ENCODE peak calls at places on chromosome 18, in ten cellular contexts. B is HepG2, K is breast epithelium, Y is SK-N-MC, Z is sigmoid colon, D is GM23338, H is stomach, O is HCT116, F is transverse colon, J is H1. M is an unnamed sample.

GRCh38 chr18:23718243-23718720 is 29.0 kb downstream of the LAMA3 start:
- DNase-seq in D (no peak), K (no peak), J (no peak), Z (no peak), B (no peak), O (no peak), Y (no peak), H (no peak), F (no peak), M (no peak)

GRCh38 chr18:66553824-66554223 is 50.1 kb downstream of the CDH19 start:
- DNase-seq in F (no peak), D (no peak), B (no peak), K (no peak), J (no peak), Y (peak), Z (no peak), O (no peak), H (no peak), M (no peak)

GRCh38 chr18:21191596-21192307 is 50.3 kb upstream of the GREB1L start:
- DNase-seq in O (peak), B (peak), K (no peak), Y (peak), F (peak), J (peak), D (peak), H (peak), Z (no peak), M (peak)

GRCh38 chr18:55268146-55268545 is 308.9 kb upstream of the CCDC68 start:
- DNase-seq in H (no peak), J (no peak), D (no peak), Y (no peak), K (no peak), Z (no peak), B (no peak), O (no peak), F (no peak), M (no peak)

GRCh38 chr18:14965553-14965952 is 217.6 kb downstream of the ANKRD30B start:
- DNase-seq in B (no peak), H (no peak), F (no peak), K (no peak), D (no peak), Z (no peak), Y (no peak), J (no peak), O (no peak), M (no peak)

GRCh38 chr18:49052891-49053644 is 102.3 kb upstream of the SMAD7 start:
- DNase-seq in F (no peak), Y (no peak), Z (no peak), B (no peak), D (no peak), O (no peak), K (no peak), H (no peak), J (no peak), M (no peak)

GRCh38 chr18:13281406-13281805 is 62.8 kb downstream of the LDLRAD4 start:
- DNase-seq in K (no peak), F (no peak), D (no peak), O (no peak), Y (no peak), B (no peak), H (no peak), J (no peak), Z (no peak), M (no peak)

GRCh38 chr18:74281011-74281638 is 10.6 kb downstream of the CYB5A start:
- DNase-seq in O (no peak), J (peak), B (no peak), K (no peak), F (no peak), D (peak), H (no peak), Z (no peak), Y (no peak), M (no peak)

GRCh38 chr18:44548291-44549221 is 132.1 kb upstream of the SETBP1 start:
- DNase-seq in D (no peak), F (peak), Y (no peak), K (no peak), Z (no peak), B (no peak), O (no peak), H (no peak), J (no peak), M (no peak)

DNA sequence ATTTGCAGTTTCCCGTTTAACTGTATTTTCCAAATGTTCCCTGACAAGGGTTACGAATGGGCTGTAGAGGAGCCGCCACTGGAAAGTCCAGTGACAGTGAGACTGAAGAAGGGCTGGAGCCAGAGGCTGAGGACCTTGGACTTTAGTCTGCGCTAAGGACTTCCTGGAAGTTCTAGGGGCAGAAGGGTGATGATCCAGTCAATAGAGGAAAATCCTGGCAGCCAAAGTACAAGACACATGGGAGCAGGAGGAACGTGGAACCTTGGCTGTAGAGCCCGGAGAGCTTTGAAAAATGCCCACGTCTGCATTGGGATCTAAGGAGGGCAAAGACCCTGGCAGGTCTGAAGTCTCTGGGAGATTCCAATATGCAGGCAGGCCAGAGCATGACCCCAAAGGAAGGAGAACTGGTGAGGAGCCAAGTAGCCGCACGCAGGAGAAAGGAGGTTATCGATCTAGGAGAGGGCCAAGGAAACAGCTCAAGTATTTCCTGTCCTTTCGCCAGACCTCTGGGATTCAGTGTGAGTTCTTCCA is 28.5 kb downstream of the MBP start:
- DNase-seq in J (no peak), O (no peak), B (no peak), F (no peak), Y (no peak), D (no peak), Z (no peak), H (no peak), K (no peak), M (no peak)
- TF ChIP-seq POLR2AphosphoS5 in J (no peak), O (no peak), B (no peak), F (no peak), Y (no peak), D (no peak), Z (no peak), H (no peak), K (no peak), M (no peak)

GRCh38 chr18:50061876-50062517 is 132.9 kb downstream of the MYO5B start:
- DNase-seq in D (no peak), J (no peak), K (no peak), Z (no peak), Y (no peak), H (no peak), B (no peak), F (no peak), O (no peak), M (no peak)
- TF ChIP-seq POLR2AphosphoS5 in D (no peak), J (no peak), K (no peak), Z (no peak), Y (no peak), H (no peak), B (no peak), F (no peak), O (no peak), M (no peak)

DNA sequence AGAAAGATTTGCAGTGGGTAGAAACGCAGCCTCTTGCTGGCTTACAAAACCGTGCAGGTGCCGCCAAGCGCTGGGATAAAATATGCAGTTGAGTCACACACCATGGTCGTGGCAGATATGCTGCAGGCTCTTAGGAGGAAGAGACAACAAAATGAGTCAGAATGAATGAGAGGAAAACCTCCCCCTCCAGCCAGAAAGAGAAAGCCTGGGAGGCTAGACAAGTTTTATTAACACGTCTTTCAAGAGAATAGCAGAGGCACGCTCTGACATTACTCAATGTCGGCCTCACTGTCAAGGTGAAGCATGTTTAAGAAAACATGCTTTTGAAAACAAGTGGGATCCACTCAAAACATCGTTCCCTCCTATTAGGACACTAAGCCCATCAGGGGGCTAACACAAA is 37.1 kb upstream of the ZCCHC2 start:
- DNase-seq in Y (no peak), D (no peak), Z (no peak), J (no peak), B (peak), H (peak), O (peak), K (peak), F (no peak), M (peak)
- TF ChIP-seq POLR2AphosphoS5 in Y (no peak), D (no peak), Z (no peak), J (no peak), B (no peak), H (no peak), O (peak), K (no peak), F (no peak), M (no peak)

GRCh38 chr18:3248062-3248669 is 565 bp downstream of the MYL12A start:
- DNase-seq in B (no peak), H (no peak), Z (peak), D (peak), J (no peak), K (no peak), F (peak), O (no peak), Y (no peak), M (no peak)
- TF ChIP-seq POLR2AphosphoS5 in B (no peak), H (no peak), Z (no peak), D (no peak), J (no peak), K (no peak), F (no peak), O (no peak), Y (no peak), M (no peak)

GRCh38 chr18:31243740-31244512 is 74.0 kb upstream of the DSG1 start:
- DNase-seq in K (no peak), J (no peak), D (no peak), H (no peak), O (peak), B (peak), Z (no peak), Y (no peak), F (no peak), M (no peak)
- TF ChIP-seq POLR2AphosphoS5 in K (no peak), J (no peak), D (no peak), H (no peak), O (no peak), B (peak), Z (no peak), Y (no peak), F (no peak), M (no peak)

DNA sequence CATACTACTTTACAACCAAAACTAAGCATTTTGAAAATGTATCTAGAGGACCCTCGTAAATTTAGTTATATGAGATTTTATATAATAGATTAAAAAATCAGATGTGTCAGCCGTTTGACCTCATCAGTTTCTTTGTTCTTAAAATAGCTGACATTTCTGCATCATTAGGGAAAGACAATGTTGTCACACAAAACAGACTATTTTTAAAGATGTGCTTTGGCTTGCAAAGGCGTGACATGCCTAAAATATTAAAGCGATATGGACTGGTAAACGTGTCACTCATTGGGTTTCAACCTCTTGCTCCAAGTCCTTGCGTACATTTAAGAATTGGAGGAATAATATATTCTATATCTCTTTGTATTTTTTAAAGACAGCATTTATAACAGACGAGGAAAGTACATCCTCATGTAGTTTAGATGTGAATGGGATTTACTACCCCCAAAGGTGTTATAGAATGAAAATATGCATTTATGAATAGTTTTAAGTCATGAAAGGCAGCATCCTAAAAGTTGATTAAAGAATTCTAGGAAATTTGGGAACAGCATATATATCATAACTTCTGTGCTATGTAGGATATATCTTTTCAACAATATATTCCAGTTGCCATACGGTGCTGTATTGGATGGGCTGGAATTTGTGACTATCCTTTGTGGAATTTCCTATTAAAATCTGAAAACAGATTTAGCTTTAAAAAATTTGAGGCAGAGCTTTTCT is 3.8 kb downstream of the MYL12A start:
- DNase-seq in J (no peak), O (no peak), B (no peak), K (no peak), Y (no peak), Z (no peak), H (no peak), D (no peak), F (no peak), M (no peak)
- TF ChIP-seq POLR2AphosphoS5 in J (peak), O (no peak), B (no peak), K (no peak), Y (no peak), Z (no peak), H (no peak), D (no peak), F (no peak), M (no peak)

DNA sequence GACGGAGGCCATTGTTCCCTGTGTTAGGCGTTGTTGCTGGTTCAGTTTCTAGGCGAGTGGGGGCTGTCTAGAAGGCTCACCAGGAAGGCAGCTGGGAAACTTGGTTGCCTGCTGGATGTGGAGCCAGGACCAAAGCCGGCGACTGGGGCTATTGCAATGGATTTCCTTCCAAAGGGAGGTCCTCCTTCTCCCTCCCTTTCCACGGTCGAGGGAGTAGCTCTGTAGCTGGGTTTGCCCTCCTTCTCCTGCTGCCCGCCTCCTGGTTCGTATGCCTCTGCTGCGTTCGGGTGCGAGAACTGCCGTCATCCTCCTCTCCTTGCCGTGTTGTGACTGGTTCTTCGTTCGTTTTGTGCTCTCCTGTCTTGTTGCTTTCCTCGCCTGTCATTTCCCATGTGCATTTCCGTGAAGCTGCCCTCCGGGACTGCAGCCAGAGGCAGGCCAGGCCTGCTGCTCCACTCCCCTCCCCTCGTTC is 203.4 kb downstream of the NEDD4L start:
- DNase-seq in J (peak), Z (peak), D (peak), Y (no peak), K (no peak), O (no peak), H (no peak), B (no peak), F (no peak), M (no peak)
- TF ChIP-seq POLR2AphosphoS5 in J (no peak), Z (no peak), D (no peak), Y (no peak), K (no peak), O (no peak), H (no peak), B (no peak), F (no peak), M (peak)

GRCh38 chr18:11145413-11146191 is 3.8 kb downstream of the PIEZO2 start:
- DNase-seq in J (no peak), Z (no peak), F (no peak), K (no peak), O (no peak), Y (no peak), B (no peak), D (no peak), H (no peak), M (no peak)
- TF ChIP-seq POLR2AphosphoS5 in J (no peak), Z (no peak), F (no peak), K (no peak), O (no peak), Y (no peak), B (no peak), D (no peak), H (no peak), M (no peak)

GRCh38 chr18:57781128-57781463 is 22.0 kb downstream of the ATP8B1 start:
- DNase-seq in F (no peak), J (no peak), B (no peak), Z (no peak), D (no peak), H (no peak), O (no peak), Y (no peak), K (no peak), M (no peak)

GRCh38 chr18:57780318-57781127 is 22.6 kb downstream of the ATP8B1 start:
- DNase-seq in O (no peak), Z (no peak), F (no peak), Y (peak), J (no peak), D (no peak), B (no peak), K (no peak), H (no peak), M (no peak)

GRCh38 chr18:57775937-57776336 is 27.2 kb downstream of the ATP8B1 start:
- DNase-seq in F (no peak), Y (no peak), D (no peak), O (peak), J (no peak), K (no peak), Z (no peak), B (no peak), H (no peak), M (peak)

GRCh38 chr18:57776354-57776753 is 26.8 kb downstream of the ATP8B1 start:
- DNase-seq in H (no peak), O (no peak), J (no peak), D (no peak), Y (no peak), B (no peak), K (no peak), F (no peak), Z (no peak), M (no peak)

GRCh38 chr18:57776767-57777166 is 26.3 kb downstream of the ATP8B1 start:
- DNase-seq in O (no peak), Y (no peak), K (no peak), H (no peak), D (no peak), F (no peak), J (no peak), Z (no peak), B (no peak), M (no peak)
- TF ChIP-seq POLR2AphosphoS5 in O (no peak), Y (no peak), K (peak), H (peak), D (no peak), F (peak), J (no peak), Z (peak), B (no peak), M (no peak)